ENCODE peak calls at places on chromosome 13, in eight cellular contexts. G, H, A, K, X, I, R and S are unnamed samples.

GRCh38 chr13:42544246-42544915 is 29.6 kb upstream of the TNFSF11 start:
- DNase-seq in G (peak), H (no peak), A (no peak), K (no peak), X (no peak), I (no peak), R (no peak), S (no peak)

GRCh38 chr13:52954838-52955237 is 73.8 kb upstream of the OLFM4 start:
- DNase-seq in G (no peak), H (no peak), A (no peak), K (no peak), X (no peak), I (no peak), R (no peak), S (no peak)

GRCh38 chr13:98984983-98985382 is 7.1 kb upstream of the DOCK9 start:
- DNase-seq in G (no peak), H (no peak), A (no peak), K (no peak), X (no peak), I (no peak), R (no peak), S (no peak)

GRCh38 chr13:45472171-45472705 is 7.5 kb downstream of the COG3 start:
- DNase-seq in G (no peak), H (peak), A (no peak), K (no peak), X (no peak), I (no peak), R (no peak), S (no peak)

GRCh38 chr13:82116422-82116989 is 1765.8 kb downstream of the SLITRK1 start:
- DNase-seq in G (no peak), H (no peak), A (no peak), K (no peak), X (no peak), I (no peak), R (no peak), S (no peak)

GRCh38 chr13:44300895-44301638 is 72.6 kb upstream of the SERP2 start:
- DNase-seq in G (peak), H (peak), A (no peak), K (no peak), X (peak), I (no peak), R (no peak), S (no peak)

GRCh38 chr13:30796132-30796832 is 60.9 kb downstream of the ALOX5AP start:
- DNase-seq in G (no peak), H (no peak), A (no peak), K (no peak), X (no peak), I (no peak), R (no peak), S (no peak)

GRCh38 chr13:80389073-80390038 is 48.4 kb upstream of the SPRY2 start:
- DNase-seq in G (no peak), H (no peak), A (no peak), K (no peak), X (no peak), I (no peak), R (no peak), S (no peak)

GRCh38 chr13:111289251-111289650 is 31.2 kb upstream of the TEX29 start:
- DNase-seq in G (no peak), H (peak), A (no peak), K (no peak), X (no peak), I (no peak), R (no peak), S (no peak)

GRCh38 chr13:21297452-21297851 is 121.0 kb downstream of the MRPL57 start:
- DNase-seq in G (no peak), H (no peak), A (no peak), K (no peak), X (no peak), I (no peak), R (no peak), S (no peak)

GRCh38 chr13:24217601-24218281 is 57.2 kb downstream of the SPATA13 start:
- DNase-seq in G (peak), H (no peak), A (no peak), K (no peak), X (no peak), I (no peak), R (no peak), S (no peak)

GRCh38 chr13:31786011-31786410 is 46.7 kb downstream of the RXFP2 start:
- DNase-seq in G (no peak), H (no peak), A (no peak), K (no peak), X (no peak), I (no peak), R (no peak), S (no peak)

GRCh38 chr13:100673831-100674362 is 698 bp downstream of the TMTC4 start:
- DNase-seq in G (peak), H (peak), A (peak), K (no peak), X (peak), I (peak), R (no peak), S (peak)

GRCh38 chr13:30829788-30830637 is 76.1 kb upstream of the MEDAG start:
- DNase-seq in G (no peak), H (no peak), A (no peak), K (no peak), X (no peak), I (no peak), R (no peak), S (no peak)

GRCh38 chr13:32036762-32037161 is 5.2 kb downstream of the FRY start:
- DNase-seq in G (no peak), H (no peak), A (no peak), K (no peak), X (no peak), I (no peak), R (no peak), S (no peak)

GRCh38 chr13:114074671-114075315 is 57.6 kb downstream of the RASA3 start:
- DNase-seq in G (no peak), H (peak), A (no peak), K (no peak), X (no peak), I (peak), R (no peak), S (no peak)

GRCh38 chr13:43304945-43305344 is 281.6 kb downstream of the DNAJC15 start:
- DNase-seq in G (no peak), H (no peak), A (no peak), K (no peak), X (no peak), I (no peak), R (no peak), S (no peak)

GRCh38 chr13:63408227-63409202 is 1992.9 kb upstream of the PCDH20 start:
- DNase-seq in G (no peak), H (no peak), A (no peak), K (no peak), X (no peak), I (no peak), R (no peak), S (no peak)

GRCh38 chr13:112690242-112690943 is 555 bp downstream of the ATP11A start:
- DNase-seq in G (peak), H (no peak), A (no peak), K (peak), X (peak), I (peak), R (no peak), S (peak)

GRCh38 chr13:113272791-113273190 is 24.2 kb upstream of the LAMP1 start:
- DNase-seq in G (peak), H (no peak), A (no peak), K (no peak), X (no peak), I (no peak), R (no peak), S (no peak)

GRCh38 chr13:21020176-21020575 is 41.2 kb downstream of the LATS2 start:
- DNase-seq in G (no peak), H (no peak), A (no peak), K (no peak), X (no peak), I (no peak), R (no peak), S (no peak)